ENCODE peak calls at places on chromosome 12, in four cellular contexts. Y, Q, C and G are unnamed samples.

GRCh38 chr12:98253207-98253606 is 262.2 kb upstream of the TMPO start:
- DNase-seq in Y (no peak), Q (no peak), C (no peak), G (no peak)

GRCh38 chr12:57810450-57810849 is 8.1 kb downstream of the AVIL start:
- DNase-seq in Y (no peak), Q (no peak), C (no peak), G (no peak)

GRCh38 chr12:54173906-54174471 is 14.8 kb downstream of the SMUG1 start:
- DNase-seq in Y (no peak), Q (no peak), C (no peak), G (no peak)

GRCh38 chr12:109461846-109462766 is 15.0 kb downstream of the KCTD10 start:
- DNase-seq in Y (peak; percentile 93), Q (peak; percentile 69), C (peak; percentile 95), G (no peak)

GRCh38 chr12:100554608-100555077 is 18.8 kb upstream of the GAS2L3 start:
- DNase-seq in Y (no peak), Q (peak; percentile 55), C (no peak), G (no peak)

GRCh38 chr12:728781-729180 is 23.6 kb upstream of the WNK1 start:
- DNase-seq in Y (no peak), Q (no peak), C (no peak), G (no peak)

GRCh38 chr12:118059645-118060275 is 1.2 kb downstream of the WSB2 start:
- DNase-seq in Y (no peak), Q (peak; percentile 8), C (no peak), G (no peak)

GRCh38 chr12:92133166-92133565 is 12.5 kb downstream of the BTG1 start:
- DNase-seq in Y (no peak), Q (peak; percentile 66), C (no peak), G (no peak)

GRCh38 chr12:103915306-103915705 is 14.9 kb upstream of the HSP90B1 start:
- DNase-seq in Y (no peak), Q (no peak), C (no peak), G (no peak)

GRCh38 chr12:59700145-59700435 is 104.3 kb downstream of the SLC16A7 start:
- DNase-seq in Y (no peak), Q (no peak), C (no peak), G (no peak)

GRCh38 chr12:59695379-59695778 is 99.5 kb downstream of the SLC16A7 start:
- DNase-seq in Y (no peak), Q (no peak), C (no peak), G (no peak)

GRCh38 chr12:59699408-59700144 is 103.7 kb downstream of the SLC16A7 start:
- DNase-seq in Y (no peak), Q (no peak), C (no peak), G (no peak)

GRCh38 chr12:59698599-59698998 is 102.8 kb downstream of the SLC16A7 start:
- DNase-seq in Y (no peak), Q (no peak), C (no peak), G (no peak)
- H3K4me3 ChIP-seq in Y (no peak overlapping the region), Q (no peak overlapping the region), C (no peak overlapping the region), G (no peak overlapping the region)

GRCh38 chr12:122983789-122984515 is 3.5 kb downstream of the ARL6IP4 start:
- DNase-seq in Y (peak; percentile 54), Q (no peak), C (no peak), G (no peak)
- H3K4me3 ChIP-seq in Y (no peak overlapping the region), Q (no peak overlapping the region), C (peak overlapping the region; percentile 57), G (peak overlapping the region; percentile 20)

DNA sequence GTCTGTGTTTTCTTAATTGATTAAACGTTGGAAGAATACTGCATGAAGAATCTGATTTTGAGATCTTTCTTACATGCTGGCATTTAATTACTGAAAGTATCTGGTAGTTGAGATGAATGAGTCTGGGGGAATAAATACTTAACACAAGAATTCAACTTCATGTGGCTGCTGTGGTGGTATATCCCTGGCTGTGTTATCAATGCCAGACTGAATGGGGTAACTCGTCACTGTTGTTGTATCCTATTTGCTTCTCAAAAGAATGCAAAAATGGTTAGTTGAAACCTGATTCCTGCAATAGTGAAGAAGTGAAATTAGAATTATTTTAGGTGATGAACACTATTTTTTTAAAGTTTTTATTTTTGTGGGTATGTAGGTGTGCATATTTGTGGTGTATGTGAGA is 72.5 kb downstream of the HMGA2 start:
- DNase-seq in Y (no peak), Q (no peak), C (no peak), G (no peak)
- H3K4me3 ChIP-seq in Y (no peak overlapping the region), Q (no peak overlapping the region), C (no peak overlapping the region), G (no peak overlapping the region)

GRCh38 chr12:66189476-66189823 is 436 bp downstream of the IRAK3 start:
- DNase-seq in Y (no peak), Q (no peak), C (no peak), G (no peak)
- H3K4me3 ChIP-seq in Y (peak overlapping the region; percentile 66), Q (peak overlapping the region; percentile 30), C (peak overlapping the region; percentile 72), G (peak overlapping the region; percentile 43)

DNA sequence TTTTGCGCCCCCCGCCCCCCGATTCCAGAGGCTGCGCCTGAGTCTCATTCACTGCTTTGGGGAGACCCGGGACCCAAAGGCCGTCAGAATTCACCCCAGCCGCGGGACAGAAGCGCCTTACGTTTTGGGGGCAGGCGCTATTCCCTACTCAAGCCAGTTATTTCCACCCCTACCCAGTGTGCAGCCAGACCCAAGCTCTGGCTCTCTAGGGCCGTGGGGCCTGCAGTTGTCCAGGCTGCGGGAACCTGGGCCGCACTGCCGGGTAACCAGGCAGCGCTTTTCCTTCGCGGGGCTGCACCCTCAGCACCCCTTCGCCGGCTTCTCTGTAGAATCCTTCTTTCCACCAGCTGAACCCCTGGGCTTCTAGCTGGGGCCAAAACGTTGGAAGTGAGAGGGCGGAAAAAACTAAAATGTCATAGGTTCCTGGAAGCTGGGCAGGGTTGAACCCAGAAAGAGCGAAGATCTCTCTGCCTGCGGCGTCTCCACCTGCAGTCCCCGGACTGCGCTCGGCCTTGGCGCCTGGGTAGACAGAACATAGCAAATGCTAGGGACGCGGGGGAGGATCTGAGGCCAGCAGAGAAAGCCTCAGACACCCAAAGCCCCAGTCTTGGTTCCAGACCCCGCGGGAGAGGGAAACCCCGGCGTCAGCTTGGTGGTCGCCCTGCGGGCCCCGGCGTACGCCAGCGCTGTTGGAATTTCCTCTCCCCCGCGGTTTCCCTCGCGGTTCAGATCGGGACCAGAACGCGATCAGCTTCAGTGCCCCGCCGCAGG is 18.4 kb downstream of the TBX3 start:
- DNase-seq in Y (no peak), Q (no peak), C (no peak), G (no peak)
- H3K4me3 ChIP-seq in Y (peak overlapping the region; percentile 22), Q (peak overlapping the region; percentile 11), C (no peak overlapping the region), G (no peak overlapping the region)

DNA sequence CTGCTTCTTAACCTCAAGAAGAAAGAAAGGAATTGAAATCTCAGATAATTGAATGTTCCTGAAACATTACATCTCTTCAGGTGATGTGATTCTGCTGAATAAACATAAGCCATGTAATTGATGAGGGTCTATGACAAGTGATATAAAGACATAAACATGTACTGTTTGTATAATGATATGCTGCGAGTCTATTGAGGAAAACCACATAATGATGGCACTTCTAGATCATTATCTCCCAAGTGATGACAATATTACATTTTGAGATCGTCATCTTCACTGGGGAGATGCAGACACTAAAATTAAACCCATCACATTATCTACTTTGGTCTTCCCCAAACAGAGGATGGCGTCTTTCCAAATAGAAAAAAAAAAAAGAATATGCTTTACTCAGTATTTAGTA is 457 bp upstream of the PTPRB start:
- DNase-seq in Y (no peak), Q (no peak), C (no peak), G (no peak)
- H3K4me3 ChIP-seq in Y (peak overlapping the region; percentile 35), Q (no peak overlapping the region), C (no peak overlapping the region), G (no peak overlapping the region)

DNA sequence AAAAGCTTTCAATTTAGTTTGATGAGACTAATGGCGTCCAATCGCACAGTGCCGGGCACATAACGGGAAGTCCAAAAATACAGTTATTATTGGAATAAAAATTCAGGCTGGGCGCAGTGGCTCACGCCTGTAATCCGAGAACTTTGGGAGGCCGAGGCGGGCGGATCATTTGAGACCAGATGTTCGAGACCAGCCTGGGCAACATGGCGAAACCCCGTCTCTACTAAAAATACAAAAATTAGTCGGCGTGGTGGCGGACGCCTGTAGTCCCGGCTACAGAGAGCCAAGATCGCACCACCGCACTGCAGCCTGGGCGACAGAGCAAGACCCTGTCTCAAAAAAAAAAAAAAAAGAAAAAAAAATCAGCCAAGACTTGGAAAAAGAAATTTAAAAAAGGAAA is 1.2 kb upstream of the FKBP4 start:
- DNase-seq in Y (no peak), Q (no peak), C (no peak), G (no peak)
- H3K4me3 ChIP-seq in Y (no peak overlapping the region), Q (no peak overlapping the region), C (no peak overlapping the region), G (no peak overlapping the region)

GRCh38 chr12:24724765-24725307 is 224.1 kb downstream of the BCAT1 start:
- DNase-seq in Y (no peak), Q (no peak), C (no peak), G (no peak)

GRCh38 chr12:24728826-24729225 is 220.1 kb downstream of the BCAT1 start:
- DNase-seq in Y (no peak), Q (no peak), C (no peak), G (no peak)

GRCh38 chr12:24728366-24728765 is 220.5 kb downstream of the BCAT1 start:
- DNase-seq in Y (no peak), Q (peak; percentile 22), C (no peak), G (no peak)

GRCh38 chr12:24730461-24730896 is 218.4 kb downstream of the BCAT1 start:
- DNase-seq in Y (no peak), Q (no peak), C (no peak), G (no peak)
- H3K4me3 ChIP-seq in Y (no peak overlapping the region), Q (no peak overlapping the region), C (no peak overlapping the region), G (no peak overlapping the region)

GRCh38 chr12:71157601-71158233 is at the start of gene TSPAN8:
- DNase-seq in Y (no peak), Q (no peak), C (no peak), G (no peak)

GRCh38 chr12:71160585-71160984 is 2.8 kb upstream of the TSPAN8 start:
- DNase-seq in Y (no peak), Q (no peak), C (no peak), G (no peak)

GRCh38 chr12:71159260-71159659 is 1.5 kb upstream of the TSPAN8 start:
- DNase-seq in Y (no peak), Q (no peak), C (no peak), G (no peak)

GRCh38 chr12:71161575-71161974 is 3.8 kb upstream of the TSPAN8 start:
- DNase-seq in Y (no peak), Q (no peak), C (no peak), G (no peak)

GRCh38 chr12:71158361-71158882 is 623 bp upstream of the TSPAN8 start:
- DNase-seq in Y (no peak), Q (no peak), C (no peak), G (no peak)
- H3K4me3 ChIP-seq in Y (peak overlapping the region; percentile 67), Q (no peak overlapping the region), C (peak overlapping the region; percentile 68), G (peak overlapping the region; percentile 26)

GRCh38 chr12:2284321-2284813 is 231.6 kb downstream of the CACNA1C start:
- DNase-seq in Y (no peak), Q (no peak), C (no peak), G (no peak)
- H3K4me3 ChIP-seq in Y (no peak overlapping the region), Q (no peak overlapping the region), C (peak overlapping the region; percentile 31), G (no peak overlapping the region)